ENCODE peak calls at places on chromosomes 1 and 21, in four cellular contexts. B is left ventricle myocardium inferior, U is epithelial cell of esophagus, Y is fibroblast of lung. Z is an unnamed sample.

GRCh38 chr21:26977741-26978140 is 10.9 kb upstream of the ADAMTS5 start:
- DNase-seq in B (no peak), U (peak; percentile 24), Y (no peak), Z (no peak)

GRCh38 chr1:33986389-33987095 is 122.7 kb downstream of the HMGB4 start:
- DNase-seq in B (peak; percentile 50), U (peak; percentile 1), Y (peak; percentile 16), Z (peak; percentile 60)

GRCh38 chr1:210647406-210648333 is 319.0 kb downstream of the HHAT start:
- DNase-seq in B (no peak), U (no peak), Y (peak; percentile 45), Z (peak; percentile 8)

GRCh38 chr1:101128211-101128727 is 102.7 kb upstream of the DPH5 start:
- DNase-seq in B (no peak), U (no peak), Y (no peak), Z (no peak)

GRCh38 chr1:88404582-88404981 is 279.5 kb upstream of the PKN2 start:
- DNase-seq in B (no peak), U (no peak), Y (no peak), Z (no peak)

GRCh38 chr1:161978011-161978790 is 45.5 kb downstream of the OLFML2B start:
- DNase-seq in B (no peak), U (no peak), Y (no peak), Z (no peak)

GRCh38 chr1:218259339-218259738 is 25.8 kb upstream of the RRP15 start:
- DNase-seq in B (no peak), U (no peak), Y (no peak), Z (no peak)

GRCh38 chr1:234246638-234247116 is 126.6 kb upstream of the COA6 start:
- DNase-seq in B (no peak), U (no peak), Y (no peak), Z (no peak)

GRCh38 chr21:17461014-17461413 is 51.8 kb upstream of the CXADR start:
- DNase-seq in B (no peak), U (peak; percentile 72), Y (peak; percentile 93), Z (peak; percentile 91)

GRCh38 chr1:58468612-58469493 is 77.7 kb downstream of the OMA1 start:
- DNase-seq in B (no peak), U (no peak), Y (no peak), Z (no peak)

GRCh38 chr1:168977618-168978017 is 128.9 kb upstream of the ATP1B1 start:
- DNase-seq in B (no peak), U (no peak), Y (no peak), Z (no peak)

GRCh38 chr1:109482796-109483638 is 688 bp upstream of the ATXN7L2 start:
- DNase-seq in B (no peak), U (no peak), Y (no peak), Z (no peak)

GRCh38 chr1:103525114-103525606 is 339 bp upstream of the RNPC3 start:
- DNase-seq in B (no peak), U (peak; percentile 66), Y (peak; percentile 54), Z (peak; percentile 60)

GRCh38 chr21:37767984-37768383 is 148.3 kb downstream of the KCNJ6 start:
- DNase-seq in B (no peak), U (peak; percentile 57), Y (peak; percentile 28), Z (peak; percentile 55)

GRCh38 chr1:211935448-211935970 is 99.8 kb downstream of the INTS7 start:
- DNase-seq in B (no peak), U (no peak), Y (no peak), Z (no peak)

GRCh38 chr1:179816196-179816960 is 61.2 kb downstream of the TOR1AIP2 start:
- DNase-seq in B (peak; percentile 68), U (no peak), Y (peak; percentile 21), Z (peak; percentile 21)

GRCh38 chr1:171786534-171786933 is 5.1 kb downstream of the METTL13 start:
- DNase-seq in B (no peak), U (no peak), Y (no peak), Z (no peak)

GRCh38 chr21:14900611-14901010 is 164.2 kb downstream of the NRIP1 start:
- DNase-seq in B (no peak), U (peak; percentile 39), Y (peak; percentile 22), Z (peak; percentile 68)

GRCh38 chr1:232066521-232066920 is 439.9 kb downstream of the DISC1 start:
- DNase-seq in B (no peak), U (no peak), Y (no peak), Z (no peak)

GRCh38 chr1:109994654-109995053 is 10.1 kb downstream of the AHCYL1 start:
- DNase-seq in B (no peak), U (no peak), Y (no peak), Z (no peak)

GRCh38 chr1:183019860-183020259 is 3.4 kb upstream of the LAMC1 start:
- DNase-seq in B (no peak), U (no peak), Y (peak; percentile 52), Z (peak; percentile 71)

GRCh38 chr1:168918860-168919741 is 187.4 kb upstream of the ATP1B1 start:
- DNase-seq in B (no peak), U (peak; percentile 82), Y (no peak), Z (peak; percentile 48)

GRCh38 chr1:163745204-163745603 is 423.4 kb downstream of the NUF2 start:
- DNase-seq in B (no peak), U (peak; percentile 50), Y (no peak), Z (no peak)

GRCh38 chr1:216750031-216750627 is 26.9 kb upstream of the ESRRG start:
- DNase-seq in B (no peak), U (peak; percentile 69), Y (peak; percentile 78), Z (peak; percentile 71)

GRCh38 chr21:25420831-25421230 is 186.4 kb downstream of the MRPL39 start:
- DNase-seq in B (no peak), U (no peak), Y (no peak), Z (no peak)

GRCh38 chr1:201310986-201311355 is 27.7 kb downstream of the PKP1 start:
- DNase-seq in B (no peak), U (peak; percentile 97), Y (peak; percentile 42), Z (no peak)

GRCh38 chr1:153794671-153795324 is 19.6 kb downstream of the SLC27A3 start:
- DNase-seq in B (no peak), U (no peak), Y (no peak), Z (no peak)

GRCh38 chr1:2405588-2406295 is 6.6 kb downstream of the PEX10 start:
- DNase-seq in B (no peak), U (no peak), Y (no peak), Z (peak; percentile 42)

GRCh38 chr1:3027611-3028371 is 6.5 kb downstream of the ACTRT2 start:
- DNase-seq in B (no peak), U (no peak), Y (no peak), Z (no peak)

GRCh38 chr21:42161957-42162681 is 56.8 kb upstream of the ABCG1 start:
- DNase-seq in B (no peak), U (peak; percentile 16), Y (no peak), Z (peak; percentile 18)

GRCh38 chr1:113278371-113278770 is 111.9 kb upstream of the MAGI3 start:
- DNase-seq in B (no peak), U (no peak), Y (no peak), Z (no peak)

GRCh38 chr1:180286417-180286816 is 56.4 kb downstream of the LHX4 start:
- DNase-seq in B (no peak), U (no peak), Y (no peak), Z (no peak)

GRCh38 chr1:198655464-198656121 is 16.8 kb downstream of the PTPRC start:
- DNase-seq in B (no peak), U (no peak), Y (no peak), Z (peak; percentile 23)
- H3K4me3 ChIP-seq in B (no peak overlapping the region), U (no peak overlapping the region), Y (no peak overlapping the region), Z (no peak overlapping the region)

GRCh38 chr1:31712041-31712440 is 8.2 kb upstream of the COL16A1 start:
- DNase-seq in B (no peak), U (no peak), Y (peak; percentile 65), Z (peak; percentile 36)

GRCh38 chr1:31715873-31716220 is 12.0 kb upstream of the COL16A1 start:
- DNase-seq in B (no peak), U (no peak), Y (no peak), Z (no peak)

GRCh38 chr1:31715097-31715872 is 11.5 kb upstream of the COL16A1 start:
- DNase-seq in B (peak; percentile 95), U (peak; percentile 71), Y (peak; percentile 91), Z (peak; percentile 93)

GRCh38 chr1:31712625-31713024 is 8.8 kb upstream of the COL16A1 start:
- DNase-seq in B (peak; percentile 50), U (peak; percentile 22), Y (peak; percentile 63), Z (peak; percentile 92)

GRCh38 chr1:31714442-31715096 is 10.8 kb upstream of the COL16A1 start:
- DNase-seq in B (peak; percentile 69), U (peak; percentile 56), Y (peak; percentile 70), Z (peak; percentile 74)
- TF ChIP-seq CTCF in B (peak; percentile 59), U (peak; percentile 42), Y (peak; percentile 37), Z (peak; percentile 52)

GRCh38 chr1:178579095-178579494 is 66.2 kb downstream of the TEX35 start:
- DNase-seq in B (no peak), U (no peak), Y (no peak), Z (no peak)

GRCh38 chr1:178579562-178579961 is 66.7 kb downstream of the TEX35 start:
- DNase-seq in B (no peak), U (no peak), Y (no peak), Z (no peak)

GRCh38 chr1:178580096-178580495 is 67.2 kb downstream of the TEX35 start:
- DNase-seq in B (no peak), U (no peak), Y (no peak), Z (no peak)

GRCh38 chr1:178581351-178581951 is 68.5 kb downstream of the TEX35 start:
- DNase-seq in B (no peak), U (no peak), Y (no peak), Z (no peak)

DNA sequence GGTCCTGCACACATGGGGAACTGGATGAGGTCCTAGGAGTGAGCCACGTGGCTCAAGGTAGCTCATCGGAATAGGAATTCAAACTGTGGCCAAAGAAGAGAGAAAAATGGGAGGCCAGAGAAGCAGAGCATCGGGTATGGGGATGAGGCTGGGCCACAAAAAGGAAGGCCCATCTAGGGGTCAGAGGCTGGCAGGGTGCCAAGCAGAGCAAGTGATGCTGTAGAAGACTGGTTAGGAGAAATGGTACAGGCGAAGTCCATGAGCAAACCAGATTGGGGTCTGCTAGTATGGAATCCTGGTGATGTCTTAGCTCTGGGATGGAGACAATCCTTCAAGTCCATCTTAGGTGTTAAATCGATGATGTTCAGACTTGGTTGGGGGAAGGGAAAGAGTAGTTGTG is 68.0 kb downstream of the TEX35 start:
- DNase-seq in B (no peak), U (no peak), Y (no peak), Z (no peak)
- H3K4me3 ChIP-seq in B (no peak overlapping the region), U (no peak overlapping the region), Y (no peak overlapping the region), Z (no peak overlapping the region)

GRCh38 chr1:37002898-37003297 is 31.4 kb downstream of the GRIK3 start:
- DNase-seq in B (no peak), U (no peak), Y (no peak), Z (no peak)
- TF ChIP-seq CTCF in B (no peak), U (no peak), Y (no peak), Z (no peak)

GRCh38 chr1:237390798-237391197 is 348.8 kb downstream of the RYR2 start:
- DNase-seq in B (no peak), U (peak; percentile 46), Y (peak; percentile 45), Z (peak; percentile 34)
- H3K4me3 ChIP-seq in B (no peak overlapping the region), U (no peak overlapping the region), Y (no peak overlapping the region), Z (no peak overlapping the region)

GRCh38 chr21:45476582-45476981 is 65.7 kb downstream of the SLC19A1 start:
- DNase-seq in B (no peak), U (no peak), Y (no peak), Z (no peak)
- TF ChIP-seq CTCF in B (no peak), U (no peak), Y (no peak), Z (no peak)

Z was measured in cardiac fibroblast.